ENCODE peak calls at places on chromosomes 1 and 21, in five cellular contexts. G is fibroblast of lung, J is neural crest cell, H is Peyer's patch, Z is GM13976. A is an unnamed sample.

GRCh38 chr21:43354016-43354420 is 72.9 kb downstream of the SIK1 start:
- DNase-seq in G (no peak), J (no peak), H (peak), Z (no peak), A (no peak)

GRCh38 chr1:93416183-93416582 is 31.7 kb upstream of the FNBP1L start:
- DNase-seq in G (no peak), J (no peak), H (no peak), Z (no peak), A (no peak)

GRCh38 chr1:201552941-201553341 is 14.0 kb downstream of the NAV1 start:
- DNase-seq in G (peak), J (no peak), H (no peak), Z (no peak), A (no peak)

GRCh38 chr1:159444507-159444906 is 5.0 kb downstream of the OR10J1 start:
- DNase-seq in G (no peak), J (no peak), H (no peak), Z (no peak), A (no peak)

GRCh38 chr1:110119843-110120242 is 7.6 kb downstream of the UBL4B start:
- DNase-seq in G (no peak), J (no peak), H (no peak), Z (no peak), A (no peak)

GRCh38 chr1:214581785-214582184 is 21.2 kb upstream of the CENPF start:
- DNase-seq in G (peak), J (no peak), H (no peak), Z (no peak), A (no peak)

GRCh38 chr1:109617291-109617801 is 2.1 kb downstream of the GNAT2 start:
- DNase-seq in G (peak), J (no peak), H (no peak), Z (peak), A (no peak)

GRCh38 chr21:29277442-29277841 is 21.3 kb upstream of the BACH1 start:
- DNase-seq in G (no peak), J (no peak), H (no peak), Z (no peak), A (no peak)

GRCh38 chr1:61226791-61227567 is 144.6 kb downstream of the NFIA start:
- DNase-seq in G (no peak), J (no peak), H (no peak), Z (no peak), A (no peak)

GRCh38 chr1:84619383-84620093 is 45.3 kb upstream of the CTBS start:
- DNase-seq in G (peak), J (no peak), H (no peak), Z (no peak), A (no peak)

GRCh38 chr1:248404024-248404423 is 1.2 kb downstream of the OR2T1 start:
- DNase-seq in G (peak), J (no peak), H (no peak), Z (no peak), A (no peak)
- TF ChIP-seq CTCF in G (no peak), J (no peak), H (no peak), Z (no peak), A (no peak)

GRCh38 chr21:42049578-42050430 is 21.3 kb upstream of the UMODL1 start:
- DNase-seq in G (no peak), J (no peak), H (no peak), Z (no peak), A (no peak)
- TF ChIP-seq CTCF in G (no peak), J (no peak), H (no peak), Z (no peak), A (no peak)

GRCh38 chr1:203055983-203056382 is 29.7 kb downstream of the PPFIA4 start:
- DNase-seq in G (no peak), J (no peak), H (no peak), Z (no peak), A (no peak)

GRCh38 chr1:203055166-203055799 is 29.0 kb downstream of the PPFIA4 start:
- DNase-seq in G (no peak), J (peak), H (no peak), Z (no peak), A (no peak)

GRCh38 chr1:203058674-203058931 is 27.2 kb downstream of the MYOG start:
- DNase-seq in G (no peak), J (no peak), H (no peak), Z (no peak), A (no peak)

GRCh38 chr1:203057831-203058673 is 27.8 kb downstream of the MYOG start:
- DNase-seq in G (no peak), J (no peak), H (no peak), Z (no peak), A (no peak)

GRCh38 chr1:203056516-203056915 is 29.3 kb downstream of the MYOG start:
- DNase-seq in G (no peak), J (no peak), H (no peak), Z (no peak), A (no peak)
- TF ChIP-seq CTCF in G (no peak), J (no peak), H (no peak), Z (peak), A (peak)

GRCh38 chr21:26801524-26801923 is 43.7 kb downstream of the ADAMTS1 start:
- DNase-seq in G (peak), J (no peak), H (no peak), Z (no peak), A (no peak)

GRCh38 chr21:26806734-26807372 is 38.4 kb downstream of the ADAMTS1 start:
- DNase-seq in G (peak), J (no peak), H (no peak), Z (no peak), A (no peak)

GRCh38 chr21:26809745-26810144 is 35.5 kb downstream of the ADAMTS1 start:
- DNase-seq in G (no peak), J (no peak), H (no peak), Z (no peak), A (no peak)

GRCh38 chr21:26800455-26801454 is 44.5 kb downstream of the ADAMTS1 start:
- DNase-seq in G (no peak), J (no peak), H (no peak), Z (no peak), A (no peak)

DNA sequence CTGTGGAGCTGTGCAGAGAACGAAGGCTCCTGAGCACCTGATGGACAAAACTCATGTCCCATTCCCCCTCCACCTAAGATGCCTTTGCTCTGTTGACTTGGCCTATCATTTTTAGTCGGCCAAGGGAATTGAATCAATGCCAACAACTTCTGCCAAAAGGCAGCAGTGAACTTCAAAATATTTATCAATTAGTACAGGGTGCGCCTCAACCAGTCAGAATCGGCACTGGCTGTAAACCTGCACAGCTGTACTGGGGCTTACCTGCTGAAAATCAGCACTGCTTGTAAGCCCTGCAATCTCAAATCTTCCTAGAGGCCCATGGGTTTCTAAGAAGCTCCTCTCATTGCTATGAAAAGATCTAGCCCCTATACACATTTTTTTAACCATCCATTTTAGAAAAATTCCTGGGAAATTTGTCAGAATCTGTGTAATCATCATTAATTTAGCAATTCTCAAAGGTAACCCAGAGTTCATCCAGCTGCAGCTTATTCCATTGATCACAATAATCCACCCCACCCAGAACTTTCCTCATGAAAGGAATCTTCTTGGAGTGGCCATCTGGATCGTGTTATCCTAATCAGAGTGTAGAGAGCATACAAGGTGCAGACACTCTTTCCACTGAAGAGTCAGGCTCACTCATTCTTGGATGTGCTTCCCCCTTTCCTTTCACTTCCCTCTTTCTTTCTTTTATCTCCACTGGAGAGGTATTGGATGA is 40.2 kb downstream of the ADAMTS1 start:
- DNase-seq in G (no peak), J (no peak), H (no peak), Z (no peak), A (no peak)
- TF ChIP-seq CTCF in G (no peak), J (no peak), H (no peak), Z (no peak), A (no peak)

DNA sequence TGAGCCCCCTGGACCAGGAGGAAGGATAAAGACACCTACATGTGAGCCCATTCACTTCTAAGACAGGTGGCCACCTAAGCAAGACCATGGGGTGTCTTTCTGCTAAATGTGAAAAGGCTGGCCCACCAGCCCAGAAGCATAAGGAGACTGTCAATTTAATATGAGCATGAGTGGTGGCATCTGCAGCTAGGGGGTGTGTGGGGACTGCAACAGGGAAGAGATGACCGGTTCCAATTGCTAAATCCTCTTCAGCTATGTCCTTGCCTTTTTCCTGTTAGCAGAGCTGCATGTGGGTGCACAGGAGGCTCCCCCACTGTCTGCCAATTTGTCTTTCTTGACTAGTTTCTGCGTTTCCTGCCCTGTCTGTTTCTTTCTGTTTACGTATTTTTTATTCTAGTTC is 22.3 kb upstream of the BMP8A start:
- DNase-seq in G (no peak), J (no peak), H (no peak), Z (no peak), A (no peak)
- TF ChIP-seq CTCF in G (no peak), J (no peak), H (no peak), Z (no peak), A (no peak)

GRCh38 chr1:14824314-14824915 is 225.9 kb downstream of the KAZN start:
- DNase-seq in G (no peak), J (no peak), H (no peak), Z (no peak), A (no peak)

GRCh38 chr1:14825396-14825795 is 226.9 kb downstream of the KAZN start:
- DNase-seq in G (no peak), J (no peak), H (no peak), Z (no peak), A (no peak)

GRCh38 chr1:14826731-14827326 is 228.3 kb downstream of the KAZN start:
- DNase-seq in G (no peak), J (no peak), H (no peak), Z (no peak), A (no peak)

GRCh38 chr1:14827870-14828269 is 229.4 kb downstream of the KAZN start:
- DNase-seq in G (no peak), J (no peak), H (no peak), Z (no peak), A (no peak)

GRCh38 chr1:14826172-14826636 is 227.7 kb downstream of the KAZN start:
- DNase-seq in G (peak), J (no peak), H (no peak), Z (no peak), A (no peak)
- TF ChIP-seq CTCF in G (no peak), J (no peak), H (no peak), Z (no peak), A (no peak)

GRCh38 chr1:13546791-13547190 is 33.0 kb upstream of the LRRC38 start:
- DNase-seq in G (no peak), J (no peak), H (no peak), Z (no peak), A (no peak)

GRCh38 chr1:13543451-13543911 is 29.7 kb upstream of the LRRC38 start:
- DNase-seq in G (no peak), J (no peak), H (no peak), Z (no peak), A (no peak)

GRCh38 chr1:13540871-13541270 is 27.1 kb upstream of the LRRC38 start:
- DNase-seq in G (no peak), J (no peak), H (no peak), Z (no peak), A (no peak)

GRCh38 chr1:13541435-13542215 is 27.8 kb upstream of the LRRC38 start:
- DNase-seq in G (no peak), J (no peak), H (no peak), Z (no peak), A (no peak)

DNA sequence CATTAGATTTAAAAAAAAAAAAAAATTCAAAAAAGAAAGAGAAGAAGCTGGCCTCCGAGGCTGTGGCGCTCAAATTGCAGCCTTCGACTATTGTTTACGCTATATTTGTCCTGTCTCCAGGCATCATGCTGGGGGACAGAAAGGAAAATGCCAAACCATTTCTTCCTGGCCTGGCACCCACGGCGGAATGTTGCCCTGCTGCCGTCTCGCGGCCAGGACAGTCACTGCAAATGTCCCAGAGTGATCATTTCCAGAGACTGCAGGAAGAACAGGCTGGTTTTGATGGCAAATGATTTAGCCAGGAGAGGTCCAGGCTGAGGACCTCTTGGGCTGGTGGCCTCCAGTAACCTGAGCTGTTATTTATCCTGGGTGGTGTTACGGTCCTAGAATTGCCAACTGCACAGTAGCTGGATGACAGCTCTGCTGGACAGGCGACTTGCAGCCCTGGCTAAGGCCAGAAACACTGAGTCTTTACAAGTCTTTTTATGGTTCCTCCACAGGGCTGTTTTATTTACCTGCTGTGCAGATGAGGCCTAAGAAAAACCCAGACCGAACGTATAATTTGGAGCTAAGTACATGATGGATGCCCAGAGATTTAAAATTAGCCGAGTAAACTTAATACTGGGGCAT is 30.2 kb upstream of the LRRC38 start:
- DNase-seq in G (peak), J (peak), H (no peak), Z (no peak), A (no peak)
- TF ChIP-seq CTCF in G (no peak), J (peak), H (peak), Z (no peak), A (peak)

A was measured in type B pancreatic cell.